ENCODE peak calls at places on chromosomes 1 and 21, in six cellular contexts. One of them, this sample, is unnamed.

GRCh38 chr1:167774710-167775109 is 52.9 kb downstream of the MPZL1 start:
- DNase-seq in MV-4-11: no peak
- DNase-seq in stimulated activated CD4-positive, alpha-beta T cell treated with anti-CD3 and anti-CD28 coated beads, Interleukin-1b, Interleukin-23, amount 100 ng/mL, for 24 hours: no peak
- DNase-seq in HFFc6: peak
- DNase-seq in AG20443: no peak
- DNase-seq in EH: peak
- DNase-seq in this sample: no peak

GRCh38 chr1:3627515-3628253 is 2.9 kb downstream of the TPRG1L start:
- DNase-seq in MV-4-11: no peak
- DNase-seq in stimulated activated CD4-positive, alpha-beta T cell treated with anti-CD3 and anti-CD28 coated beads, Interleukin-1b, Interleukin-23, amount 100 ng/mL, for 24 hours: no peak
- DNase-seq in HFFc6: no peak
- DNase-seq in AG20443: no peak
- DNase-seq in EH: no peak
- DNase-seq in this sample: no peak

GRCh38 chr1:36122463-36123025 is 2.5 kb downstream of the COL8A2 start:
- DNase-seq in MV-4-11: no peak
- DNase-seq in stimulated activated CD4-positive, alpha-beta T cell treated with anti-CD3 and anti-CD28 coated beads, Interleukin-1b, Interleukin-23, amount 100 ng/mL, for 24 hours: no peak
- DNase-seq in HFFc6: no peak
- DNase-seq in AG20443: no peak
- DNase-seq in EH: no peak
- DNase-seq in this sample: no peak

GRCh38 chr1:218666263-218666662 is 321.1 kb downstream of the TGFB2 start:
- DNase-seq in MV-4-11: no peak
- DNase-seq in stimulated activated CD4-positive, alpha-beta T cell treated with anti-CD3 and anti-CD28 coated beads, Interleukin-1b, Interleukin-23, amount 100 ng/mL, for 24 hours: no peak
- DNase-seq in HFFc6: no peak
- DNase-seq in AG20443: no peak
- DNase-seq in EH: no peak
- DNase-seq in this sample: no peak

GRCh38 chr1:8706995-8707396 is 110.4 kb downstream of the RERE start:
- DNase-seq in MV-4-11: no peak
- DNase-seq in stimulated activated CD4-positive, alpha-beta T cell treated with anti-CD3 and anti-CD28 coated beads, Interleukin-1b, Interleukin-23, amount 100 ng/mL, for 24 hours: no peak
- DNase-seq in HFFc6: no peak
- DNase-seq in AG20443: no peak
- DNase-seq in EH: peak
- DNase-seq in this sample: no peak

GRCh38 chr1:39127513-39127912 is 77.0 kb upstream of the MACF1 start:
- DNase-seq in MV-4-11: no peak
- DNase-seq in stimulated activated CD4-positive, alpha-beta T cell treated with anti-CD3 and anti-CD28 coated beads, Interleukin-1b, Interleukin-23, amount 100 ng/mL, for 24 hours: no peak
- DNase-seq in HFFc6: no peak
- DNase-seq in AG20443: no peak
- DNase-seq in EH: peak
- DNase-seq in this sample: no peak

GRCh38 chr1:54120698-54121481 is 31.9 kb downstream of the CDCP2 start:
- DNase-seq in MV-4-11: no peak
- DNase-seq in stimulated activated CD4-positive, alpha-beta T cell treated with anti-CD3 and anti-CD28 coated beads, Interleukin-1b, Interleukin-23, amount 100 ng/mL, for 24 hours: no peak
- DNase-seq in HFFc6: no peak
- DNase-seq in AG20443: peak
- DNase-seq in EH: no peak
- DNase-seq in this sample: no peak

GRCh38 chr1:226671268-226671667 is 67.8 kb downstream of the ITPKB start:
- DNase-seq in MV-4-11: no peak
- DNase-seq in stimulated activated CD4-positive, alpha-beta T cell treated with anti-CD3 and anti-CD28 coated beads, Interleukin-1b, Interleukin-23, amount 100 ng/mL, for 24 hours: no peak
- DNase-seq in HFFc6: no peak
- DNase-seq in AG20443: no peak
- DNase-seq in EH: no peak
- DNase-seq in this sample: no peak

GRCh38 chr1:15848143-15848928 is 829 bp downstream of the SPEN start:
- DNase-seq in MV-4-11: no peak
- DNase-seq in stimulated activated CD4-positive, alpha-beta T cell treated with anti-CD3 and anti-CD28 coated beads, Interleukin-1b, Interleukin-23, amount 100 ng/mL, for 24 hours: no peak
- DNase-seq in HFFc6: no peak
- DNase-seq in AG20443: peak
- DNase-seq in EH: peak
- DNase-seq in this sample: peak

GRCh38 chr1:14948112-14948652 is 205.4 kb upstream of the TMEM51 start:
- DNase-seq in MV-4-11: no peak
- DNase-seq in stimulated activated CD4-positive, alpha-beta T cell treated with anti-CD3 and anti-CD28 coated beads, Interleukin-1b, Interleukin-23, amount 100 ng/mL, for 24 hours: no peak
- DNase-seq in HFFc6: no peak
- DNase-seq in AG20443: no peak
- DNase-seq in EH: no peak
- DNase-seq in this sample: no peak

GRCh38 chr1:171740987-171741871 is 636 bp downstream of the VAMP4 start:
- DNase-seq in MV-4-11: peak
- DNase-seq in stimulated activated CD4-positive, alpha-beta T cell treated with anti-CD3 and anti-CD28 coated beads, Interleukin-1b, Interleukin-23, amount 100 ng/mL, for 24 hours: no peak
- DNase-seq in HFFc6: no peak
- DNase-seq in AG20443: peak
- DNase-seq in EH: peak
- DNase-seq in this sample: peak

GRCh38 chr1:103333141-103333540 is 192.4 kb upstream of the RNPC3 start:
- DNase-seq in MV-4-11: peak
- DNase-seq in stimulated activated CD4-positive, alpha-beta T cell treated with anti-CD3 and anti-CD28 coated beads, Interleukin-1b, Interleukin-23, amount 100 ng/mL, for 24 hours: no peak
- DNase-seq in HFFc6: no peak
- DNase-seq in AG20443: no peak
- DNase-seq in EH: no peak
- DNase-seq in this sample: no peak

GRCh38 chr1:107897428-107898339 is 67.3 kb downstream of the VAV3 start:
- DNase-seq in MV-4-11: peak
- DNase-seq in stimulated activated CD4-positive, alpha-beta T cell treated with anti-CD3 and anti-CD28 coated beads, Interleukin-1b, Interleukin-23, amount 100 ng/mL, for 24 hours: no peak
- DNase-seq in HFFc6: no peak
- DNase-seq in AG20443: no peak
- DNase-seq in EH: no peak
- DNase-seq in this sample: peak

GRCh38 chr1:98086796-98087195 is 166.0 kb upstream of the DPYD start:
- DNase-seq in MV-4-11: no peak
- DNase-seq in stimulated activated CD4-positive, alpha-beta T cell treated with anti-CD3 and anti-CD28 coated beads, Interleukin-1b, Interleukin-23, amount 100 ng/mL, for 24 hours: no peak
- DNase-seq in HFFc6: peak
- DNase-seq in AG20443: peak
- DNase-seq in EH: peak
- DNase-seq in this sample: no peak

GRCh38 chr21:36553406-36553805 is 73.5 kb upstream of the CLDN14 start:
- DNase-seq in MV-4-11: no peak
- DNase-seq in stimulated activated CD4-positive, alpha-beta T cell treated with anti-CD3 and anti-CD28 coated beads, Interleukin-1b, Interleukin-23, amount 100 ng/mL, for 24 hours: no peak
- DNase-seq in HFFc6: no peak
- DNase-seq in AG20443: no peak
- DNase-seq in EH: no peak
- DNase-seq in this sample: no peak

GRCh38 chr1:214623430-214623829 is 20.4 kb downstream of the CENPF start:
- DNase-seq in MV-4-11: no peak
- DNase-seq in stimulated activated CD4-positive, alpha-beta T cell treated with anti-CD3 and anti-CD28 coated beads, Interleukin-1b, Interleukin-23, amount 100 ng/mL, for 24 hours: no peak
- DNase-seq in HFFc6: no peak
- DNase-seq in AG20443: no peak
- DNase-seq in EH: peak
- DNase-seq in this sample: no peak